ENCODE peak calls at places on chromosomes 3 and 15, in seven cellular contexts. Q is HepG2, O is foreskin fibroblast, I is AG04450, B is GM12864, X is OCI-LY7, E is heart left ventricle. R is an unnamed sample.

GRCh38 chr3:105365536-105366301 is 990 bp upstream of the ALCAM start:
- DNase-seq in X (peak), Q (no peak), E (no peak), B (no peak), I (no peak), O (peak), R (peak)

GRCh38 chr3:112629425-112629824 is 11.5 kb downstream of the CCDC80 start:
- DNase-seq in E (peak), Q (no peak), I (peak), B (no peak), X (no peak), O (peak), R (peak)

GRCh38 chr15:91807122-91807521 is 46.4 kb upstream of the SLCO3A1 start:
- DNase-seq in I (no peak), X (no peak), E (no peak), B (no peak), Q (no peak), O (no peak), R (no peak)

GRCh38 chr15:89430530-89431341 is 65.6 kb downstream of the RHCG start:
- DNase-seq in E (peak), Q (peak), I (peak), O (peak), X (peak), B (peak), R (peak)

GRCh38 chr3:13372126-13372525 is 48.0 kb downstream of the NUP210 start:
- DNase-seq in I (no peak), Q (no peak), B (no peak), X (no peak), O (no peak), E (no peak), R (no peak)

GRCh38 chr15:89495638-89496145 is 691 bp downstream of the RHCG start:
- DNase-seq in Q (no peak), X (no peak), E (no peak), O (no peak), I (no peak), B (no peak), R (no peak)

GRCh38 chr3:176431986-176432385 is 765.3 kb downstream of the TBL1XR1 start:
- DNase-seq in B (no peak), X (no peak), E (no peak), Q (no peak), O (peak), I (no peak), R (no peak)

GRCh38 chr3:40054568-40055222 is 245.3 kb downstream of the MYRIP start:
- DNase-seq in I (no peak), E (no peak), X (no peak), Q (no peak), O (peak), B (no peak), R (no peak)

GRCh38 chr3:46228259-46229222 is 13.7 kb upstream of the CCR3 start:
- DNase-seq in Q (no peak), E (no peak), X (no peak), B (no peak), O (peak), I (no peak), R (no peak)

GRCh38 chr3:100352296-100353178 is 18.0 kb downstream of the NIT2 start:
- DNase-seq in X (no peak), B (no peak), O (peak), Q (no peak), E (no peak), I (peak), R (no peak)

GRCh38 chr3:28386049-28386448 is 37.4 kb upstream of the AZI2 start:
- DNase-seq in X (no peak), E (no peak), I (no peak), O (no peak), Q (no peak), B (no peak), R (no peak)

GRCh38 chr3:142263126-142263525 is 37.7 kb upstream of the GK5 start:
- DNase-seq in Q (no peak), O (no peak), X (no peak), I (no peak), B (no peak), E (no peak), R (no peak)

GRCh38 chr3:148604270-148605085 is 93.2 kb upstream of the AGTR1 start:
- DNase-seq in O (peak), X (no peak), B (no peak), Q (no peak), E (no peak), I (no peak), R (no peak)

GRCh38 chr3:101177577-101177976 is 142.8 kb downstream of the IMPG2 start:
- DNase-seq in O (no peak), Q (no peak), B (no peak), E (no peak), I (no peak), X (no peak), R (no peak)

GRCh38 chr15:60774829-60775228 is 295.9 kb upstream of the ICE2 start:
- DNase-seq in E (no peak), Q (no peak), I (no peak), B (no peak), O (no peak), X (no peak), R (no peak)

GRCh38 chr3:104885214-104885814 is 481.4 kb upstream of the ALCAM start:
- DNase-seq in B (no peak), Q (no peak), X (no peak), I (no peak), O (no peak), E (no peak), R (peak)

GRCh38 chr15:77905301-77905920 is 172.1 kb downstream of the TBC1D2B start:
- DNase-seq in E (peak), B (no peak), I (no peak), X (no peak), Q (no peak), O (no peak), R (no peak)

GRCh38 chr3:100563228-100563627 is 46.2 kb upstream of the ADGRG7 start:
- DNase-seq in X (no peak), E (no peak), O (no peak), B (no peak), Q (no peak), I (no peak), R (no peak)

GRCh38 chr3:51388286-51389029 is 2.6 kb upstream of the RBM15B start:
- DNase-seq in O (peak), B (no peak), E (no peak), I (no peak), Q (peak), X (peak), R (peak)

GRCh38 chr3:126472277-126473006 is 3.2 kb downstream of the ZXDC start:
- DNase-seq in O (peak), B (no peak), Q (peak), I (no peak), X (peak), E (peak), R (no peak)

GRCh38 chr3:186879776-186880175 is 37.3 kb downstream of the ADIPOQ start:
- DNase-seq in X (no peak), Q (no peak), E (no peak), I (no peak), B (no peak), O (no peak), R (no peak)

GRCh38 chr15:62163847-62164499 is 1.1 kb downstream of the C2CD4B start:
- DNase-seq in X (no peak), I (no peak), O (peak), E (no peak), Q (no peak), B (no peak), R (no peak)

GRCh38 chr15:39628821-39629220 is 47.9 kb downstream of the THBS1 start:
- DNase-seq in O (peak), B (no peak), E (no peak), I (no peak), Q (no peak), X (no peak), R (no peak)

GRCh38 chr3:98185180-98185579 is 18.7 kb downstream of the OR5H15 start:
- DNase-seq in X (no peak), Q (no peak), O (no peak), E (no peak), B (no peak), I (no peak), R (peak)

GRCh38 chr3:54999159-54999558 is 71.3 kb upstream of the LRTM1 start:
- DNase-seq in O (peak), Q (peak), E (no peak), B (no peak), I (peak), X (peak), R (no peak)

GRCh38 chr3:172625404-172625803 is 85.5 kb downstream of the NCEH1 start:
- DNase-seq in X (no peak), Q (no peak), O (peak), I (no peak), B (no peak), E (no peak), R (no peak)

GRCh38 chr15:63909819-63910437 is 76.2 kb upstream of the HERC1 start:
- DNase-seq in I (no peak), E (no peak), B (no peak), Q (no peak), X (no peak), O (peak), R (no peak)

GRCh38 chr3:25885544-25885943 is 95.7 kb downstream of the OXSM start:
- DNase-seq in O (no peak), X (no peak), Q (no peak), B (no peak), I (no peak), E (no peak), R (no peak)

GRCh38 chr3:126496894-126497850 is 20.4 kb downstream of the UROC1 start:
- DNase-seq in O (no peak), Q (no peak), X (peak), E (no peak), I (no peak), B (no peak), R (no peak)

GRCh38 chr3:1798711-1799410 is 299.8 kb upstream of the CNTN4 start:
- DNase-seq in E (no peak), Q (no peak), I (no peak), O (no peak), B (no peak), X (no peak), R (no peak)

GRCh38 chr3:158683216-158683975 is 10.9 kb upstream of the LXN start:
- DNase-seq in X (no peak), Q (no peak), E (no peak), O (peak), I (no peak), B (no peak), R (no peak)

GRCh38 chr15:32028921-32029320 is 1.4 kb upstream of the CHRNA7 start:
- DNase-seq in I (no peak), Q (no peak), B (no peak), O (no peak), E (no peak), X (no peak), R (no peak)

GRCh38 chr3:128701342-128702212 is 24.4 kb upstream of the RAB7A start:
- DNase-seq in E (peak), X (no peak), O (no peak), Q (no peak), B (no peak), I (no peak), R (no peak)

GRCh38 chr3:55330355-55330754 is 156.8 kb downstream of the WNT5A start:
- DNase-seq in B (no peak), X (no peak), Q (no peak), E (no peak), O (peak), I (peak), R (no peak)

GRCh38 chr3:170572665-170573253 is 13.1 kb downstream of the SLC7A14 start:
- DNase-seq in X (no peak), O (peak), B (peak), Q (no peak), E (no peak), I (peak), R (peak)

GRCh38 chr3:40677321-40677720 is 152.6 kb downstream of the ZNF621 start:
- DNase-seq in B (no peak), X (no peak), I (no peak), E (no peak), Q (no peak), O (no peak), R (no peak)

GRCh38 chr15:89649716-89650115 is 5.6 kb downstream of the KIF7 start:
- DNase-seq in Q (no peak), I (no peak), E (no peak), B (no peak), X (no peak), O (no peak), R (no peak)

GRCh38 chr3:13088020-13089006 is 15.1 kb upstream of the IQSEC1 start:
- DNase-seq in Q (no peak), O (no peak), B (no peak), X (peak), E (no peak), I (no peak), R (peak)

DNA sequence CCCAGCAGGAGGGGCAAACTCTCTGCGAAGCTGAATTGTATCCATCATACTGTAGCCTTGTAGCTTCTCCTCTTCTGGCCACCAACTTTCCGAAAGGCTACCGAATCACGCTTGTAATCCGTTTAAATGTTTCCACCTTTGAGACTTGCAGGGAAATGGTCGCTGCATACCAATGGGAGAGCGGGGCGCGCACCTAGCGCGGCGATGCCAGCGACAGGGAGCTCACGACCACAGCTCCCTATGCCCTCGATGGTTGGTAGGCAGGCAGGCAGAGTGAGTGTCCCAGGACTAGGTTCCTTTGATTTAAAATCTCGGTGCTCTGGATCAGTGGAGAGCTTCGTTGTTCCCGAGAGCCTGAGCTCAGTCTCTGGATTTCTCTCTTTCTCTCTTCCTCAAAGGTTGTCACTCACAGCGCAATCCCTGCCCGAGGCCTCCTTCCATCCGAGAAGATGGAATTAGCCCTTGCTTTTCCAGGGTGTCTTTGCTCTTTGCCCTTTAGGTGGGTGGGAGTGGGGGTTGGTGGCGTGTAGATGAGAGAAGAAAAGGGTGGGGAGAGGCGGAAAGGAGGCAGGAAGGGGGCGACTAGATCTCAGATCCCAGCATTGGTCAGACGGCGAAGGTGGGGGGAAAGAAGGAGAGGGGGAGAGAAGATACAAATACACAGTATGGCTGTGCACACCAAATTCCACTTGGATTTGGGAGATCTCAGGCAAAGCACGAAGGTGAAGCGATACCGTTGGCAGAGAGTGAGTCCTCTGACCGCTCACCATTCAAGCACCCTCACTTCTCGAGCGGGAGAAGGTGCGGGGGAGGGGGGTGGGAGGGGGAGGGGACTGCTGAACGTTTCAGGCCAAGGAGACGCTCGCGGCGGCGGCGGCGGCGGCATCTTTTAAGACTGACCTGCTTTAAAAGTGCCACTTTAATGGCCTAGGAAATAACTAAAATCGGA is at the start of gene SLITRK3:
- DNase-seq in X (no peak), E (no peak), O (no peak), Q (no peak), I (no peak), B (no peak), R (no peak)
- H3K4me3 ChIP-seq in X (no peak), E (peak), O (peak), Q (no peak), I (peak), B (no peak), R (no peak)

GRCh38 chr3:184234224-184234623 is 4.8 kb downstream of the VWA5B2 start:
- DNase-seq in I (peak), O (peak), E (peak), X (peak), B (no peak), Q (peak), R (no peak)
- TF ChIP-seq CTCF in I (no peak), O (no peak), E (no peak), X (peak), B (no peak), Q (no peak), R (no peak)

GRCh38 chr15:67520976-67521769 is at the start of gene C15orf61:
- DNase-seq in O (peak), B (peak), E (peak), Q (peak), X (peak), I (no peak), R (peak)
- H3K4me3 ChIP-seq in O (peak), B (peak), E (peak), Q (peak), X (peak), I (peak), R (peak)

DNA sequence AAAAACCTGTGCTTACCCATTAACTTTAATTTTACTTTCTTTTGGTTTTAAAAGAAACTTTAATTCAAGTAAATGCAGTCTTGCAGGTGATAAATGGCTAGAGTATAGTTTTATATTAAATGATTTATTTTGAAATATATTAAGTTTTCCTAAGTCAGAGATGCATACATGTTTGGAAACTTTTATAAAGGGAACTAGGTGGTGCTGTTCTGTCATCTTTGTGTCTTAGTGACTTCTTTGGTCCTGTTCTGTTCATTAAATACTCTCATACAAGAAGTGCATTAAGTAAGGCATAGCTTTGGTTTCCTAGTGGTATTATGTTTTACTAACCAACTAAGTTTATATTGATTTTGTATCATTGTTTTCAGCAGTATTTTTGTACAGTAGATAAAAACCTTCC is 15.6 kb downstream of the CADM2 start:
- DNase-seq in O (peak), E (no peak), Q (peak), B (no peak), I (no peak), X (no peak), R (no peak)
- TF ChIP-seq CTCF in O (no peak), E (no peak), Q (peak), B (no peak), I (no peak), X (peak), R (no peak)

DNA sequence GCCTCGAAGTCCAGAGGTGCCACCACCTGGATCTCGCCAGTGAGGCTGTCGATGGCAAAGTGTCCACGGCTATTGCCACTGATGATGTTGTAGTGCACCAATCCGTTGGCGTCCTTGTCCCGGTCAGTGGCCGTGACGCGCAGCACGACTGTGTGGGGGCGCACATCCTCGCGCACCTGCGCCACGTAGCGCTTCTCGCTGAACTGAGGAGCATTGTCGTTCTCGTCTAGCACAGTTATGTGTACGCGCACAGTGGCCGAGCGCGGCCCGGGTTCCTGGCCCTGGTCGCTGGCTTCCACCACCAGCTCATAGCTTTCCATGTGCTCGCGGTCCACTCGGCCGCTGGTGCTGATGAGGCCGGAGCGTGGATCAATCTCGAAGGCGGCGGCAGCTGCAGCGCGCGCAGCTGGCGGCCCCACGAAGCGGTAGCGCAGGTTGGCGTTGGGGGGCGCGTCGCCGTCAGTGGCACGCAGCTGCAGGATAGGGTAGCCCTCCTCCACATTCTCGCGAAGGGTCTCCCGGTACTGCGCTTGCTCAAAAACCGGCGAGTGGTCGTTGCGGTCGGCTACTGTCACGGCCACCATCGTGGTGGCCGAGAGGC is 1.8 kb downstream of the CELSR3 start:
- DNase-seq in B (no peak), X (no peak), Q (no peak), E (no peak), O (no peak), I (no peak), R (no peak)
- H3K4me3 ChIP-seq in B (no peak), X (peak), Q (no peak), E (peak), O (peak), I (peak), R (no peak)

DNA sequence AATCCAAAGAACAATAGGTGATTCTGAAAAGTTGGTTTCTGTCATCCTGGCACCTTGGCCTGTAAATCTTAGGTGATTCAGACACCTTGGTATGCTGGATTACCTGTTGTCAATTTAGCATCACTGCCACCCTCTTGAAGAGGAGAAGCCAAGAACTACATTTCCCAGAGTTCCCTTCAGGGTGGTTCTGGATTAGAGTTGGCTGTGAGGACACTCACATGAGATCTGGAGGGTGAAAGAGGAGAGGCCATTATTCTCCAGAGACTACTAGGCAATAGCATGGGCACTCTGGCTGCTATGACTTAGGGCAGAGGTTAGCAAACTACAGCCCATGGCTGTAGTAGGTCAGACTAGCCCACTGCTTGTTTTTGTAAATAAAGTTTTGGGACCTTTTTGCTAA is 41.7 kb upstream of the CORO2B start:
- DNase-seq in I (no peak), X (no peak), O (no peak), E (no peak), Q (no peak), B (no peak), R (no peak)
- TF ChIP-seq CTCF in I (no peak), X (no peak), O (no peak), E (no peak), Q (no peak), B (no peak), R (no peak)

DNA sequence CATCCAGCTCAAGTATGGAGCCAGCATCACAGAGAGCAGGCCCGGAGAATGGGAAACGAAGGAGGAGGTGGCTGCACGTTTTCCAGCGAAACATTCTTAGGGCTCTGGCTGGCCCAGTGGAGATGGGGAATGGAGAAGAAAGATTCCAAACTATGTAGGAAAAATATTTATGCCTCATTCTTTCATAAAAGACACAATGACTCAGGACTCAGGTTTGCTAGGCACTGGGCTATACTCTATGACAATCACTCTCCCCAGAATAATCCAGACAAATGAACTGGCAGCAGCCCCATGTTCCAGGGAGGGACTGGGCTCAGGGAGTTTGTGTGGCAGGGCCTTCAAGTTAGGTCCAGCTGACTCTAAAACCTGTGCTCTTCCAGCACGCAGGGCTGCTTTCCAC is 110.8 kb upstream of the RAD18 start:
- DNase-seq in X (no peak), I (no peak), O (no peak), Q (no peak), E (no peak), B (no peak), R (no peak)
- H3K4me3 ChIP-seq in X (no peak), I (no peak), O (no peak), Q (no peak), E (no peak), B (no peak), R (no peak)

R was measured in GM12865.